ENCODE peak calls at places on chromosomes 4 and X, in nine cellular contexts. B is esophagus squamous epithelium, E is A549, X is heart left ventricle, Y is IMR-90, O is lower leg skin, G is stomach, J is tibial nerve, Q is Peyer's patch. F is an unnamed sample.

GRCh38 chr4:2258091-2259035 is 3.5 kb downstream of the MXD4 start:
- DNase-seq in B (no peak), E (no peak), X (peak), Y (no peak), O (peak), G (peak), J (no peak), Q (no peak), F (peak)

GRCh38 chr4:108849611-108850406 is 87.0 kb upstream of the ETNPPL start:
- DNase-seq in B (no peak), E (no peak), X (no peak), Y (peak), O (no peak), G (no peak), J (no peak), Q (no peak), F (no peak)

GRCh38 chr4:102518703-102519131 is 17.6 kb downstream of the NFKB1 start:
- DNase-seq in B (no peak), E (no peak), X (no peak), Y (no peak), O (no peak), G (no peak), J (no peak), Q (no peak), F (no peak)

GRCh38 chr4:88604978-88605678 is 12.8 kb downstream of the HERC3 start:
- DNase-seq in B (no peak), E (no peak), X (no peak), Y (no peak), O (no peak), G (no peak), J (no peak), Q (no peak), F (no peak)

GRCh38 chr4:384311-385010 is 46.8 kb downstream of the ZNF141 start:
- DNase-seq in B (no peak), E (no peak), X (no peak), Y (no peak), O (no peak), G (no peak), J (no peak), Q (no peak), F (no peak)

GRCh38 chr4:2249526-2249991 is 7.6 kb upstream of the HAUS3 start:
- DNase-seq in B (no peak), E (no peak), X (no peak), Y (no peak), O (peak), G (no peak), J (no peak), Q (no peak), F (no peak)

GRCh38 chr4:185817403-185817818 is 5.4 kb upstream of the SORBS2 start:
- DNase-seq in B (no peak), E (no peak), X (peak), Y (no peak), O (no peak), G (peak), J (no peak), Q (no peak), F (no peak)

GRCh38 chr4:3213101-3213416 is 35.9 kb upstream of the MSANTD1 start:
- DNase-seq in B (no peak), E (no peak), X (no peak), Y (no peak), O (peak), G (no peak), J (no peak), Q (peak), F (no peak)

GRCh38 chrX:46333550-46333949 is 211.7 kb downstream of the ZNF674 start:
- DNase-seq in B (no peak), E (no peak), X (no peak), Y (no peak), O (no peak), G (no peak), J (no peak), Q (peak), F (peak)

GRCh38 chr4:2792711-2793577 is at the start of gene SH3BP2:
- DNase-seq in B (no peak), E (peak), X (peak), Y (peak), O (peak), G (peak), J (peak), Q (peak), F (peak)

GRCh38 chr4:66045913-66046312 is 375.6 kb upstream of the EPHA5 start:
- DNase-seq in B (no peak), E (no peak), X (no peak), Y (no peak), O (no peak), G (no peak), J (no peak), Q (no peak), F (no peak)

GRCh38 chr4:159697322-159698283 is 594.7 kb downstream of the RAPGEF2 start:
- DNase-seq in B (no peak), E (no peak), X (no peak), Y (no peak), O (no peak), G (no peak), J (no peak), Q (no peak), F (no peak)

GRCh38 chr4:23084559-23085248 is 392.0 kb downstream of the GBA3 start:
- DNase-seq in B (no peak), E (no peak), X (no peak), Y (no peak), O (no peak), G (no peak), J (no peak), Q (no peak), F (no peak)

GRCh38 chr4:142719854-142720541 is 126.1 kb downstream of the INPP4B start:
- DNase-seq in B (no peak), E (peak), X (no peak), Y (peak), O (no peak), G (no peak), J (no peak), Q (no peak), F (no peak)

GRCh38 chr4:107825072-107825789 is 499 bp downstream of the SGMS2 start:
- DNase-seq in B (no peak), E (peak), X (peak), Y (peak), O (peak), G (peak), J (peak), Q (no peak), F (peak)

GRCh38 chr4:174423257-174423944 is 98.9 kb downstream of the HPGD start:
- DNase-seq in B (no peak), E (peak), X (peak), Y (peak), O (peak), G (peak), J (peak), Q (no peak), F (peak)

GRCh38 chr4:173509031-173510001 is 20.7 kb downstream of the HAND2 start:
- DNase-seq in B (no peak), E (no peak), X (peak), Y (no peak), O (peak), G (no peak), J (no peak), Q (no peak), F (peak)

GRCh38 chr4:5165419-5166369 is 114.4 kb downstream of the STK32B start:
- DNase-seq in B (no peak), E (no peak), X (no peak), Y (peak), O (no peak), G (no peak), J (no peak), Q (no peak), F (no peak)

GRCh38 chrX:152733261-152733975 is at the start of the genes CSAG1 and MAGEA12:
- DNase-seq in B (no peak), E (no peak), X (no peak), Y (no peak), O (peak), G (no peak), J (no peak), Q (no peak), F (peak)

GRCh38 chrX:115499112-115499805 is 61.7 kb upstream of the PLS3 start:
- DNase-seq in B (no peak), E (no peak), X (no peak), Y (no peak), O (no peak), G (no peak), J (no peak), Q (no peak), F (no peak)

GRCh38 chr4:3703677-3704521 is 62.3 kb upstream of the ADRA2C start:
- DNase-seq in B (no peak), E (no peak), X (peak), Y (no peak), O (no peak), G (no peak), J (no peak), Q (peak), F (no peak)

GRCh38 chr4:148447672-148448071 is 5.5 kb upstream of the NR3C2 start:
- DNase-seq in B (no peak), E (no peak), X (no peak), Y (no peak), O (no peak), G (no peak), J (no peak), Q (no peak), F (no peak)

GRCh38 chr4:68070302-68070701 is 59.4 kb downstream of the TMPRSS11F start:
- DNase-seq in B (no peak), E (no peak), X (no peak), Y (no peak), O (no peak), G (no peak), J (no peak), Q (no peak), F (no peak)

GRCh38 chr4:152535236-152535902 is 523 bp downstream of the FBXW7 start:
- DNase-seq in B (no peak), E (no peak), X (peak), Y (no peak), O (no peak), G (no peak), J (no peak), Q (peak), F (no peak)

GRCh38 chr4:156195914-156196313 is 242.2 kb upstream of the CTSO start:
- DNase-seq in B (no peak), E (no peak), X (no peak), Y (no peak), O (no peak), G (no peak), J (no peak), Q (no peak), F (no peak)

GRCh38 chrX:135193740-135194139 is 22.5 kb upstream of the CT55 start:
- DNase-seq in B (no peak), E (no peak), X (no peak), Y (no peak), O (no peak), G (no peak), J (no peak), Q (no peak), F (no peak)

GRCh38 chr4:142347241-142347640 is 498.9 kb downstream of the INPP4B start:
- DNase-seq in B (no peak), E (no peak), X (no peak), Y (peak), O (no peak), G (no peak), J (no peak), Q (no peak), F (no peak)

GRCh38 chr4:187436251-187436650 is 559.3 kb upstream of the ZFP42 start:
- DNase-seq in B (no peak), E (no peak), X (no peak), Y (no peak), O (no peak), G (no peak), J (no peak), Q (no peak), F (no peak)

GRCh38 chr4:38832206-38832605 is 24.4 kb downstream of the TLR6 start:
- DNase-seq in B (no peak), E (no peak), X (no peak), Y (no peak), O (no peak), G (no peak), J (no peak), Q (no peak), F (no peak)

GRCh38 chr4:2059034-2059725 is at the start of gene NAT8L:
- DNase-seq in B (no peak), E (peak), X (peak), Y (no peak), O (no peak), G (no peak), J (no peak), Q (no peak), F (peak)

GRCh38 chr4:161992317-161992716 is 171.5 kb downstream of the FSTL5 start:
- DNase-seq in B (no peak), E (no peak), X (no peak), Y (no peak), O (no peak), G (no peak), J (no peak), Q (no peak), F (no peak)

GRCh38 chrX:46072776-46073175 is 472.4 kb downstream of the ZNF674 start:
- DNase-seq in B (no peak), E (no peak), X (no peak), Y (no peak), O (no peak), G (no peak), J (no peak), Q (no peak), F (no peak)

GRCh38 chr4:182801626-182802025 is 115.6 kb downstream of the DCTD start:
- DNase-seq in B (no peak), E (no peak), X (no peak), Y (no peak), O (no peak), G (no peak), J (no peak), Q (no peak), F (no peak)

GRCh38 chr4:8236141-8236919 is 33.2 kb upstream of the HTRA3 start:
- DNase-seq in B (no peak), E (no peak), X (no peak), Y (no peak), O (no peak), G (no peak), J (no peak), Q (no peak), F (no peak)
- TF ChIP-seq CTCF in B (no peak), E (no peak), X (no peak), Y (no peak), O (no peak), G (no peak), J (no peak), Q (no peak), F (no peak)

GRCh38 chr4:74628808-74629616 is 165.3 kb downstream of the BTC start:
- DNase-seq in B (no peak), E (no peak), X (no peak), Y (peak), O (no peak), G (no peak), J (no peak), Q (no peak), F (no peak)
- TF ChIP-seq POLR2A in B (no peak), E (no peak), X (no peak), Y (no peak), O (no peak), G (no peak), J (no peak), Q (no peak), F (no peak)

DNA sequence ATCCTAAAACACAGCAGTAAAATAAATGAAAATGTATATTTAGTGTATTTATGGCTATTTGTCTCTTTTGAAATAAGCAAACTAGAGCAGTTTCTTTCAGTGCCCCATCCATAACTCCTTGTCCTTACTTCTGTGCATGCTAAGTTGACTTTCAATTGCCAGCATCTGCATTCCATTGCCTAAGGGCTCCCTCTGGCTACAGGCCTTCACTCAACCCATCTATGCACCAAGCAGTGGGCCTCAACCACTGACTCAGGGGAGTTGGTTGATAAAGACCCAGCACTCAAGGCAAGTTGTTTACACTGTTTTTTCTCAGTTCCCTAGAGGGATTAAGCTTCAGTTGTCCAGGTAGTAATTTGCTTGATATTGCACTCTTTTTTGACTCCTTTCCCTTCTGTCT is 265.7 kb downstream of the IQCM start:
- DNase-seq in B (no peak), E (no peak), X (no peak), Y (no peak), O (no peak), G (no peak), J (no peak), Q (no peak), F (no peak)
- TF ChIP-seq CTCF in B (no peak), E (no peak), X (no peak), Y (no peak), O (no peak), G (no peak), J (no peak), Q (no peak), F (no peak)

GRCh38 chr4:15836362-15836761 is 58.2 kb downstream of the CD38 start:
- DNase-seq in B (no peak), E (peak), X (no peak), Y (no peak), O (no peak), G (no peak), J (no peak), Q (no peak), F (no peak)

GRCh38 chr4:15833801-15834200 is 55.7 kb downstream of the CD38 start:
- DNase-seq in B (no peak), E (no peak), X (no peak), Y (no peak), O (no peak), G (no peak), J (no peak), Q (no peak), F (peak)

GRCh38 chr4:15832523-15833451 is 54.7 kb downstream of the CD38 start:
- DNase-seq in B (no peak), E (no peak), X (no peak), Y (no peak), O (no peak), G (no peak), J (no peak), Q (no peak), F (no peak)

GRCh38 chr4:15837591-15837990 is 59.5 kb downstream of the CD38 start:
- DNase-seq in B (no peak), E (no peak), X (no peak), Y (no peak), O (no peak), G (no peak), J (no peak), Q (no peak), F (no peak)
- TF ChIP-seq POLR2A in B (no peak), E (no peak), X (no peak), Y (no peak), O (no peak), G (no peak), J (no peak), Q (no peak), F (no peak)

GRCh38 chrX:20066968-20067708 is 49.6 kb downstream of the MAP7D2 start:
- DNase-seq in B (no peak), E (peak), X (no peak), Y (peak), O (no peak), G (no peak), J (peak), Q (no peak), F (peak)
- TF ChIP-seq CTCF in B (no peak), E (peak), X (peak), Y (peak), O (no peak), G (peak), J (peak), Q (no peak), F (no peak)

DNA sequence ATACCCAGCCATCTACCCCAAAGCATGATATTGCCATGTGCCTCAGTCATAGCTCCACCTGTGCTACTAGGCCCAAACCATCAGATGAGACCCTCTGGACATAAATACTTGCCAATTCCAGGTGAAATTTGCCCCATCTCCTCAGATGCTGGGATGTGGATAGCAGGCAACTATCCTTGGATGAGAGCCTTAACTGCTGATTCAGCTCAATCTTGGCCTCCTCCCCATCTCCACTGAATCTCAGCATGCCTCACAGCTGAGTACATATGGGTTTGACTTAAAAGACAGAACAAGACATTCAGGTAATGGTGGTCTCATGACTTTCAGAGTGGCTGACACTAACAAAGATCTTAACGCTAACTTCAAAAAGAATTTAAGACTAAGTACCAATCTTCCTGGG is 50.8 kb upstream of the KLHL13 start:
- DNase-seq in B (no peak), E (no peak), X (no peak), Y (no peak), O (no peak), G (no peak), J (no peak), Q (no peak), F (no peak)
- TF ChIP-seq POLR2A in B (no peak), E (no peak), X (no peak), Y (no peak), O (no peak), G (no peak), J (no peak), Q (no peak), F (no peak)

GRCh38 chr4:170589597-170590191 is 499.9 kb upstream of the AADAT start:
- DNase-seq in B (no peak), E (peak), X (no peak), Y (no peak), O (no peak), G (no peak), J (no peak), Q (no peak), F (no peak)
- TF ChIP-seq CTCF in B (peak), E (peak), X (no peak), Y (no peak), O (no peak), G (no peak), J (no peak), Q (no peak), F (peak)

GRCh38 chrX:18425199-18426003 is at the start of gene CDKL5:
- DNase-seq in B (peak), E (peak), X (peak), Y (peak), O (peak), G (peak), J (peak), Q (peak), F (peak)
- TF ChIP-seq POLR2A in B (peak), E (peak), X (peak), Y (peak), O (no peak), G (peak), J (no peak), Q (peak), F (peak)

F was measured in testis.